ENCODE peak calls at places on chromosomes 4 and X, in four cellular contexts. One of them, this sample, is unnamed.

GRCh38 chrX:378443-378842 is 8.3 kb downstream of the PPP2R3B start:
- DNase-seq in fibroblast of lung: no peak
- DNase-seq in HepG2: no peak
- DNase-seq in MM.1S: no peak
- DNase-seq in this sample: no peak

GRCh38 chr4:106315476-106315967 is 487 bp downstream of the TBCK start:
- DNase-seq in fibroblast of lung: peak; percentile 47
- DNase-seq in HepG2: peak; percentile 39
- DNase-seq in MM.1S: peak; percentile 21
- DNase-seq in this sample: peak; percentile 2

GRCh38 chrX:28189011-28189410 is 207.8 kb upstream of the DCAF8L1 start:
- DNase-seq in fibroblast of lung: peak; percentile 90
- DNase-seq in HepG2: no peak
- DNase-seq in MM.1S: no peak
- DNase-seq in this sample: no peak

GRCh38 chr4:10168151-10168550 is 51.6 kb upstream of the WDR1 start:
- DNase-seq in fibroblast of lung: no peak
- DNase-seq in HepG2: no peak
- DNase-seq in MM.1S: no peak
- DNase-seq in this sample: no peak

GRCh38 chr4:54746228-54746627 is 88.5 kb downstream of the KIT start:
- DNase-seq in fibroblast of lung: peak; percentile 17
- DNase-seq in HepG2: no peak
- DNase-seq in MM.1S: peak; percentile 35
- DNase-seq in this sample: no peak

GRCh38 chr4:133839326-133839725 is 362.3 kb downstream of the PABPC4L start:
- DNase-seq in fibroblast of lung: peak; percentile 6
- DNase-seq in HepG2: no peak
- DNase-seq in MM.1S: no peak
- DNase-seq in this sample: no peak

GRCh38 chrX:111372065-111372464 is 39.9 kb downstream of the DCX start:
- DNase-seq in fibroblast of lung: no peak
- DNase-seq in HepG2: no peak
- DNase-seq in MM.1S: no peak
- DNase-seq in this sample: peak; percentile 23

GRCh38 chrX:153828723-153829548 is 1.4 kb downstream of the PDZD4 start:
- DNase-seq in fibroblast of lung: no peak
- DNase-seq in HepG2: peak; percentile 2
- DNase-seq in MM.1S: no peak
- DNase-seq in this sample: peak; percentile 76

GRCh38 chr4:2714071-2714770 is 41.9 kb downstream of the TNIP2 start:
- DNase-seq in fibroblast of lung: peak; percentile 37
- DNase-seq in HepG2: no peak
- DNase-seq in MM.1S: no peak
- DNase-seq in this sample: no peak

GRCh38 chrX:19904778-19905367 is 17.5 kb upstream of the SH3KBP1 start:
- DNase-seq in fibroblast of lung: peak; percentile 37
- DNase-seq in HepG2: peak; percentile 31
- DNase-seq in MM.1S: peak; percentile 66
- DNase-seq in this sample: peak; percentile 55

GRCh38 chr4:25113915-25114904 is 46.0 kb downstream of the SEPSECS start:
- DNase-seq in fibroblast of lung: peak; percentile 75
- DNase-seq in HepG2: no peak
- DNase-seq in MM.1S: no peak
- DNase-seq in this sample: no peak

GRCh38 chr4:113831469-113831868 is 69.9 kb upstream of the CAMK2D start:
- DNase-seq in fibroblast of lung: no peak
- DNase-seq in HepG2: no peak
- DNase-seq in MM.1S: no peak
- DNase-seq in this sample: no peak

GRCh38 chr4:20624783-20625364 is 75.4 kb upstream of the PACRGL start:
- DNase-seq in fibroblast of lung: peak; percentile 49
- DNase-seq in HepG2: no peak
- DNase-seq in MM.1S: no peak
- DNase-seq in this sample: no peak

GRCh38 chr4:19512086-19512485 is 739.6 kb upstream of the SLIT2 start:
- DNase-seq in fibroblast of lung: no peak
- DNase-seq in HepG2: no peak
- DNase-seq in MM.1S: no peak
- DNase-seq in this sample: no peak

GRCh38 chr4:56723201-56723605 is 42.1 kb upstream of the HOPX start:
- DNase-seq in fibroblast of lung: no peak
- DNase-seq in HepG2: no peak
- DNase-seq in MM.1S: no peak
- DNase-seq in this sample: no peak

GRCh38 chrX:120549483-120550452 is 11.0 kb downstream of the CUL4B start:
- DNase-seq in fibroblast of lung: peak; percentile 97
- DNase-seq in HepG2: peak; percentile 76
- DNase-seq in MM.1S: no peak
- DNase-seq in this sample: no peak

GRCh38 chrX:12956704-12957541 is 18.0 kb upstream of the TMSB4X start:
- DNase-seq in fibroblast of lung: peak; percentile 68
- DNase-seq in HepG2: no peak
- DNase-seq in MM.1S: peak; percentile 88
- DNase-seq in this sample: no peak

DNA sequence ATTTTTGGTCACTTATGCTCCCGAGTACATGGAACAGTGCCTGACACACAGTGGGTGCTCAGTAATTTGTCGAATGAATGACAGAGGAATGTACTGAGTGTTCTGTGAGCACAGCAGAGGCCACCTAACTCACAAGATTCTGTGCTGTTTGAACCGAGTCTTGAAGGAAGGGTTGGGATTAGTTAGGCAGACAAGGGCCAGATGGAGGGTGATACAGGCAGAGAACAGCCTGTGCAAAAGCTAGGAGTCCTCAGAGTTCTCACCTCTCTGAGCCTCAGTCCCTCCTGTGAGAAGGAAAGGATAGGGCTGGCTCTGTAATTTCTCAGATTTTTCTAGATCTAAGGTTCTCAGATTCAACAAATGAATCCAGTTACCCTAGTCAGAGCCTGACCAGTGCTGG is 108.8 kb downstream of the NHSL2 start:
- DNase-seq in fibroblast of lung: no peak
- DNase-seq in HepG2: no peak
- DNase-seq in MM.1S: no peak
- DNase-seq in this sample: no peak
- H2AFZ ChIP-seq in fibroblast of lung: no peak overlapping the region
- H2AFZ ChIP-seq in HepG2: no peak overlapping the region
- H2AFZ ChIP-seq in MM.1S: no peak overlapping the region
- H2AFZ ChIP-seq in this sample: no peak overlapping the region

GRCh38 chr4:38154251-38154650 is 194.1 kb downstream of the PTTG2 start:
- DNase-seq in fibroblast of lung: no peak
- DNase-seq in HepG2: no peak
- DNase-seq in MM.1S: no peak
- DNase-seq in this sample: no peak

GRCh38 chr4:38155589-38156294 is 195.5 kb downstream of the PTTG2 start:
- DNase-seq in fibroblast of lung: no peak
- DNase-seq in HepG2: no peak
- DNase-seq in MM.1S: no peak
- DNase-seq in this sample: no peak

GRCh38 chr4:38152721-38153412 is 192.7 kb downstream of the PTTG2 start:
- DNase-seq in fibroblast of lung: no peak
- DNase-seq in HepG2: no peak
- DNase-seq in MM.1S: no peak
- DNase-seq in this sample: no peak

GRCh38 chr4:38152305-38152704 is 192.1 kb downstream of the PTTG2 start:
- DNase-seq in fibroblast of lung: no peak
- DNase-seq in HepG2: no peak
- DNase-seq in MM.1S: no peak
- DNase-seq in this sample: no peak

GRCh38 chr4:38154681-38155588 is 194.7 kb downstream of the PTTG2 start:
- DNase-seq in fibroblast of lung: no peak
- DNase-seq in HepG2: no peak
- DNase-seq in MM.1S: no peak
- DNase-seq in this sample: no peak
- H3K9ac ChIP-seq in fibroblast of lung: no peak overlapping the region
- H3K9ac ChIP-seq in HepG2: no peak overlapping the region
- H3K9ac ChIP-seq in MM.1S: no peak overlapping the region
- H3K9ac ChIP-seq in this sample: no peak overlapping the region

GRCh38 chrX:50680990-50681389 is 133.0 kb downstream of the SHROOM4 start:
- DNase-seq in fibroblast of lung: no peak
- DNase-seq in HepG2: no peak
- DNase-seq in MM.1S: no peak
- DNase-seq in this sample: peak; percentile 12
- TF ChIP-seq CTCF in fibroblast of lung: no peak
- TF ChIP-seq CTCF in HepG2: no peak
- TF ChIP-seq CTCF in MM.1S: peak; percentile 33
- TF ChIP-seq CTCF in this sample: peak; percentile 60

DNA sequence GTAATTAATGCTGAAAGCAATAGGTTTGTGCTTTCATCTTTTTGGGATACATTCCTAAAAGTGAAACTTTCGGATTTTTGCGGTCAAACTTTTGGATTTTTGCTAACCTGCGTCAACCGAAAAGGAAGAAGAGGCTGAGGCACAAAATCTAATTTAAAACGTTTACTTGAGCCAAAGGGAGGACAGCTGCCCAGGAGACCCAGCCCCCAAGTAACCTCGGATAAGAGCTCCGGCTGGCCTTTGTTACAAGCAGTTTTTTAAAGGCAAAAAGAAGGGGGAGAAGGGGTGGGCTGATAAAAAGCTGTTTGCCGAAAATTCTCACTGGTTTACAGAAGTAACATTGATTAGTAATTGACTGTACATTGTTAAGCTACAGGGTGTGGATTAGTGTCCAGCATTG is 59.3 kb upstream of the USP9X start:
- DNase-seq in fibroblast of lung: peak; percentile 75
- DNase-seq in HepG2: no peak
- DNase-seq in MM.1S: no peak
- DNase-seq in this sample: peak; percentile 70
- H2AFZ ChIP-seq in fibroblast of lung: no peak overlapping the region
- H2AFZ ChIP-seq in HepG2: no peak overlapping the region
- H2AFZ ChIP-seq in MM.1S: no peak overlapping the region
- H2AFZ ChIP-seq in this sample: peak overlapping the region; percentile 78

DNA sequence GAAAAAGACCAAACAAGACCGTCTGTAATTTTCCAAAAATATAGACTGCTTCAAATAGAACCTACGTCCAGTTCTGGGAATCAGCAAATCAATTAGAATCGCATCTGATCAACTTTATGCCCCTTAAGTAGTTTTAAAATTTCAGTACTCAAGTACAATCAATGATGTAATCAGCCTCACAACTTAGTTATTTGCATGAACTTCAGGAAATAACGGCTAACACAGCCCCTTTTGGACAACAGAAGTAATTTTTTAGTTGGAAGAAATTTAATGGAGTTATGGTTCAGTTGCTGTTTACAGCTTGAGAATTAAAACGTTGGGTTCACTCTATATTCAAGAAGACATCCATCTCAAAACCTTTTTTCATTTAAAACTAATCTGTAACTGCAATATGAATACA is 1.1 kb downstream of the TAPT1 start:
- DNase-seq in fibroblast of lung: peak; percentile 55
- DNase-seq in HepG2: no peak
- DNase-seq in MM.1S: peak; percentile 42
- DNase-seq in this sample: no peak
- H3K9ac ChIP-seq in fibroblast of lung: no peak overlapping the region
- H3K9ac ChIP-seq in HepG2: peak overlapping the region; percentile 80
- H3K9ac ChIP-seq in MM.1S: peak overlapping the region; percentile 79
- H3K9ac ChIP-seq in this sample: no peak overlapping the region

GRCh38 chr4:124943938-124944337 is 231.4 kb upstream of the ANKRD50 start:
- DNase-seq in fibroblast of lung: no peak
- DNase-seq in HepG2: no peak
- DNase-seq in MM.1S: no peak
- DNase-seq in this sample: no peak
- TF ChIP-seq CTCF in fibroblast of lung: no peak
- TF ChIP-seq CTCF in HepG2: peak; percentile 13
- TF ChIP-seq CTCF in MM.1S: no peak
- TF ChIP-seq CTCF in this sample: no peak

DNA sequence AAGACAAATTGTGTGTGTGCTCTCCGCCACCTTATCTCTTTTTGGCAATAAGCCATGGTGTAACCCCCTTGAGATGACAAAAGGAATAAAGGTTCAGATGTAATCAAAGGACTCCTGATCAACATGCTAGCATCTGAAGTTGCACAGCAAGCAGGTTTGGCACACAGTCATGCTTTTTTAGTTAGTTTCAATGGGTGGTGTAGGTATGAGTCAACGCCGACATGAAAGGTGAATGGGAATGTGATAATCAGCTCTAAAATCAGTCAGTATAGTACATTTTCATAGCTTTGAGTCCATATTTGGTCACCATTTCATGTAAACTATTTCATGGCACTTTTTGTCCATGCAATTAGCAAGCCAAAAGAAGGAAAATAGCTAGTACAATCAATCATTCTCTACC is 50.4 kb upstream of the ETNPPL start:
- DNase-seq in fibroblast of lung: no peak
- DNase-seq in HepG2: no peak
- DNase-seq in MM.1S: no peak
- DNase-seq in this sample: no peak
- H2AFZ ChIP-seq in fibroblast of lung: no peak overlapping the region
- H2AFZ ChIP-seq in HepG2: no peak overlapping the region
- H2AFZ ChIP-seq in MM.1S: no peak overlapping the region
- H2AFZ ChIP-seq in this sample: no peak overlapping the region

GRCh38 chr4:845233-845835 is 19.4 kb upstream of the CPLX1 start:
- DNase-seq in fibroblast of lung: peak; percentile 54
- DNase-seq in HepG2: no peak
- DNase-seq in MM.1S: no peak
- DNase-seq in this sample: no peak
- H3K9ac ChIP-seq in fibroblast of lung: no peak overlapping the region
- H3K9ac ChIP-seq in HepG2: no peak overlapping the region
- H3K9ac ChIP-seq in MM.1S: no peak overlapping the region
- H3K9ac ChIP-seq in this sample: no peak overlapping the region

DNA sequence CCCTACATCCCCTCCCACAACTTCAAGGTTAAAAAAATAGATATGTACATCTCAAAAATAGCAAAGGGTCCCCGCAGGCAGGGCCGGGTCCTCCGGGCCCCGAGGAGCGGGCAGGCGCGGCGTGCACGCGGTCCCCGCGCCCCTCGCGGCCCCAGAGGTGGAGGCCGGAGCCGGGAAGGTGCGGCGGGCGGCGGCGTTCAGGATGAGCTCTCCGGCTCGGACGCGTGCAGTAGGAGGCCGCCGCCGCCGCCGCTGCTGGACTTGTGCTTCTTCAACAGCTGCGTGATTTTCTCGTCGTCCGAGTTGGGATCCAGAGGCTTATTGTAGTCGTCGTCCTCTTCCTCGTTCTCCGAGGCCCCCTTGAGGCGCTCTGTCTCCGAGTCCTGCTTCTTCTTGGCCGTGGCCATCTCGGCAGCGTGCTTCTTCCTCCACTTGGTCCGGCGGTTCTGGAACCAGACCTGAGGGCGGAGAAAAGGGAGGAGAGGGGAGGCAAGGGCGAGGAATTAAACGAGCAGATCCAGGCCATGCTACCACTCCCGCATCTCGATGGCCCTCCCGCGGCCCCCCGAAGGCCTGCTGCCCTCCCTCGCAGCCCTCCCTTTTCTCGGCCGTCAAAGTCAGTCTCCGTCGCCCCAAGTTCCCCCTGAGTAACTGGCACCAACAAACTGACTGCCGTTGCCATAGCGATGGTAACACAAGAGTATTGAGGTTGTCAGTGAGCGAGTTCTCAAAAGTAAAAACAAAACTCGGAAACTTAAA is 5.8 kb downstream of the NKX6-1 start:
- DNase-seq in fibroblast of lung: peak; percentile 42
- DNase-seq in HepG2: no peak
- DNase-seq in MM.1S: no peak
- DNase-seq in this sample: peak; percentile 90
- TF ChIP-seq CTCF in fibroblast of lung: no peak
- TF ChIP-seq CTCF in HepG2: no peak
- TF ChIP-seq CTCF in MM.1S: no peak
- TF ChIP-seq CTCF in this sample: peak; percentile 44